ENCODE peak calls at places on chromosomes 1 and 21, in four cellular contexts. A, L, C and O are unnamed samples.

GRCh38 chr1:160672789-160673695 is 26.2 kb upstream of the SLAMF1 start:
- DNase-seq in A (no peak), L (no peak), C (no peak), O (no peak)

GRCh38 chr1:169999357-169999756 is 75.1 kb downstream of the KIFAP3 start:
- DNase-seq in L (no peak), A (no peak), C (no peak), O (no peak)

GRCh38 chr1:55707196-55707595 is 492.0 kb upstream of the USP24 start:
- DNase-seq in A (no peak), C (no peak), L (no peak), O (no peak)

GRCh38 chr1:110309139-110309538 is 30.0 kb upstream of the RBM15 start:
- DNase-seq in L (no peak), C (no peak), A (no peak), O (no peak)

GRCh38 chr1:237005674-237006073 is 1.4 kb upstream of the MT1HL1 start:
- DNase-seq in L (no peak), C (no peak), A (no peak), O (no peak)

GRCh38 chr1:83102630-83103071 is 896.3 kb downstream of the TTLL7 start:
- DNase-seq in C (no peak), A (no peak), L (no peak), O (no peak)

GRCh38 chr1:170931650-170932049 is 3.7 kb upstream of the MROH9 start:
- DNase-seq in C (no peak), L (no peak), A (no peak), O (no peak)

GRCh38 chr1:205491794-205492193 is 12.7 kb upstream of the CDK18 start:
- DNase-seq in L (no peak), C (no peak), A (no peak), O (no peak)

GRCh38 chr1:203792491-203792890 is 2.9 kb upstream of the ZBED6 start:
- DNase-seq in L (no peak), C (no peak), A (no peak), O (no peak)

GRCh38 chr1:47752048-47752451 is 245.1 kb downstream of the TRABD2B start:
- DNase-seq in C (no peak), L (peak; percentile 76), A (peak; percentile 88), O (no peak)

GRCh38 chr1:99268021-99268420 is 3.7 kb downstream of the PLPPR4 start:
- DNase-seq in A (no peak), L (no peak), C (no peak), O (no peak)

GRCh38 chr1:56983484-56983883 is 17.7 kb upstream of the C8B start:
- DNase-seq in C (no peak), A (no peak), L (no peak), O (no peak)

GRCh38 chr1:167052389-167052788 is 37.8 kb downstream of the GPA33 start:
- DNase-seq in A (no peak), L (no peak), C (no peak), O (no peak)

GRCh38 chr1:60052634-60053033 is 20.9 kb downstream of the C1orf87 start:
- DNase-seq in L (no peak), A (no peak), C (no peak), O (no peak)

GRCh38 chr21:33155457-33155856 is 74.3 kb upstream of the IFNAR2 start:
- DNase-seq in C (no peak), L (no peak), A (no peak), O (no peak)
- H3K27ac ChIP-seq in C (no peak overlapping the region), L (no peak overlapping the region), A (no peak overlapping the region), O (no peak overlapping the region)

GRCh38 chr1:245489838-245490237 is 335.1 kb downstream of the KIF26B start:
- DNase-seq in L (no peak), C (no peak), A (no peak), O (no peak)

GRCh38 chr1:245488346-245489110 is 333.7 kb downstream of the KIF26B start:
- DNase-seq in L (no peak), C (no peak), A (no peak), O (no peak)

GRCh38 chr1:245495681-245496080 is 340.9 kb downstream of the KIF26B start:
- DNase-seq in A (no peak), C (no peak), L (no peak), O (no peak)

GRCh38 chr1:245493029-245493428 is 338.2 kb downstream of the KIF26B start:
- DNase-seq in C (no peak), L (no peak), A (no peak), O (no peak)
- TF ChIP-seq CTCF in C (no peak), L (no peak), A (no peak), O (no peak)

DNA sequence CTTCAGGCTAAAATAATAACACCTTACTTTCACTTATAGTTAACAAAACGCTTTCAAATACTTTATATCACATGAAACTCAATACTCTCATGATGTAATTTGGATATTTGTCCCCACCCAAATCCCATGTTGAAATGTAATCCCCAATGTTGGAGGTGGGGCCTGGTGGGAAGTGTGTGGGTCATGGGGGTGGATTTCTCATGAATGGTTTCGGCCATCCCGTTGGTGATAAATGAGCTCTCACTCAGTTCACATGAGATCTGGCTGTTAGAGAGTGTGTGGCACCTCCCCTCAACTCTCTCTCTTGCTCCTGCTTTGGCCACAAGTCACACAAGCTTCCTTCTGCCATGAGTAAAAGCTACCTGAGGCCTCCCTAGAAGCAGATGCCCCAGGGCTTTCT is 22.5 kb upstream of the PTGFRN start:
- DNase-seq in L (peak; percentile 15), C (no peak), A (no peak), O (no peak)
- H3K27ac ChIP-seq in L (no peak overlapping the region), C (no peak overlapping the region), A (no peak overlapping the region), O (no peak overlapping the region)

DNA sequence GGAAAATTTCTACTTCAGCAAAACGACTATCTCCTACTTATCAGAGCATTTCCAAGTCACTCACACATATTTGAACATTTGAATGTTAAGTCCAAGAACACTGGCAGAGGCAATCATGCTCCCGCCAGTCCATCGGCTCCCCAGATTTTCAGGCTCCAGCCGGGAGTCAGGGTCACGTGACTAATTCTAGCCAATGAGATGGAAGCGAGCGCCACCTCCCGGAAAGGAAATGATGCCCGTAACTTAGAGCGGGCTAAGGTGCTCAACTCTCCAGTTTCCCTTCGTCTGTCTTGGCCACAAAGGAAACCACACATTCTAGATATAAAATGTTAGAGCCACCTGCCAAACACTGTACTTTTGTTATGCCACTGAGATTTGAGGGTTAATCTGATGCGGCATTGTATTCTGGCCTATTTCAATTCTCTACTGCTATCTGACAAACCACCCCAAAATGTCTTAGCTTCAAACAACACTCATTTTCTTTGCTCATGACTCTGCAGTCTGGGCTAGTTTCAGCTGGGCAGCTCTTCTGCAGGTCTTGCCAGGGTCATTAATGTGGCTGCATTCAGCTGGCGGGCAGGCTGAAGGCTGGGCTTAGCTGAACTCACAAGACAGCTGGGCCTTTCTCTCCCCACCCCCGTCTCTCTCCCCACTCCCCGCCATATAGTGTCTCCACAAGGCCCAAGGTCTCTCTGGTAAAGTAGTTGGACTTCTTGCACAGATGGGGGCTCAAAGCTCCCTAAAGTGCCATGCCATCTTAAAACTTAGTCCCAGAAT is 16.5 kb upstream of the LHX4 start:
- DNase-seq in L (no peak), A (no peak), C (no peak), O (peak; percentile 59)
- TF ChIP-seq CTCF in L (no peak), A (no peak), C (no peak), O (no peak)

DNA sequence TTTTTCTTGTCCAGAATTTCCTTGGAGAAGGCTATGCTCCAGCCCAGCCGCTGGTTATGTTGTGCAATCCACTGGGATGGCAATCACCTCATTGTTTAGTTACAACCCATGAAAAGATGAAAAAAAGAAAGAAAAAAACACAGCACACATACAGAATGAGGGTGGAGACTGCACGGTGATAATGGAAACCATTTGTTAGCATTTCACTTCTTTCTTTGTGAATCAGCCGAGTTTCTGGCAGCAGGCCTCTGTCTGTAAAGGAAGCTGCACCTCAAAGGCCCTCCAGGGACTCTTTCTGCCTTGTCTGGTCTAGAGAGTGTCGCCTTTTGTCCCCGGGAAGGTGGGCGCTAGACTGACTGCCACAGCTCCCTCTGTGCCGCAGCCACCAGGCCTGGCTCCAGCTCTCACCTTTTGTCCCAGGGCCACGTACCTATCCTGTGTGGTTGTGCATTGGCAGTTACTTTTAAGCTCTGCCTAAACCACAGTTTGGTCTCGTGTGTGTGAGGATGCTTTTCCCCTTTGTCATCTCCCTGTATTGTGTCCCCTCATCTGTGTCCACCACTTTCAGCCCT is 35.6 kb downstream of the NGF start:
- DNase-seq in L (no peak), C (no peak), A (no peak), O (no peak)
- H3K27ac ChIP-seq in L (no peak overlapping the region), C (no peak overlapping the region), A (no peak overlapping the region), O (no peak overlapping the region)